ENCODE peak calls at places on chromosomes 3 and 15, in four cellular contexts. H is breast epithelium, G is sigmoid colon, X is esophagus squamous epithelium. A is an unnamed sample.

GRCh38 chr15:53072077-53072476 is 281.9 kb upstream of the ONECUT1 start:
- DNase-seq in H (peak), X (no peak), G (no peak), A (no peak)

GRCh38 chr3:127483005-127483641 is 107.4 kb downstream of the TPRA1 start:
- DNase-seq in H (no peak), G (peak), X (no peak), A (peak)

GRCh38 chr3:55690746-55691540 is 203.8 kb upstream of the WNT5A start:
- DNase-seq in X (no peak), H (no peak), G (no peak), A (no peak)

GRCh38 chr3:53328750-53329149 is 18.6 kb downstream of the DCP1A start:
- DNase-seq in G (no peak), H (no peak), X (no peak), A (no peak)

GRCh38 chr3:106007512-106007911 is 138.7 kb upstream of the CBLB start:
- DNase-seq in H (no peak), G (no peak), X (no peak), A (no peak)

GRCh38 chr3:157362348-157362747 is 74.3 kb upstream of the PTX3 start:
- DNase-seq in G (no peak), H (no peak), X (no peak), A (no peak)

GRCh38 chr3:177358968-177359600 is 161.8 kb upstream of the TBL1XR1 start:
- DNase-seq in G (peak), H (peak), X (peak), A (peak)

GRCh38 chr3:50450135-50450911 is 53.1 kb downstream of the CACNA2D2 start:
- DNase-seq in X (peak), G (peak), H (peak), A (peak)

GRCh38 chr3:115862099-115862498 is 238.8 kb downstream of the GAP43 start:
- DNase-seq in X (no peak), G (no peak), H (no peak), A (no peak)

GRCh38 chr15:68210821-68211655 is 5.9 kb upstream of the CALML4 start:
- DNase-seq in G (peak), H (no peak), X (no peak), A (peak)

GRCh38 chr15:70090436-70091291 is 7.1 kb downstream of the TLE3 start:
- DNase-seq in X (no peak), H (no peak), G (no peak), A (no peak)
- H3K4me3 ChIP-seq in X (no peak), H (no peak), G (no peak), A (no peak)

GRCh38 chr3:190122198-190122771 is 1.6 kb upstream of the P3H2 start:
- DNase-seq in X (no peak), H (peak), G (no peak), A (no peak)

GRCh38 chr3:190117995-190118394 is 2.7 kb downstream of the P3H2 start:
- DNase-seq in H (no peak), G (no peak), X (no peak), A (no peak)

GRCh38 chr3:190119734-190120133 is 963 bp downstream of the P3H2 start:
- DNase-seq in H (no peak), X (no peak), G (no peak), A (no peak)

GRCh38 chr3:190121061-190121765 is 516 bp upstream of the P3H2 start:
- DNase-seq in G (peak), X (no peak), H (no peak), A (no peak)

DNA sequence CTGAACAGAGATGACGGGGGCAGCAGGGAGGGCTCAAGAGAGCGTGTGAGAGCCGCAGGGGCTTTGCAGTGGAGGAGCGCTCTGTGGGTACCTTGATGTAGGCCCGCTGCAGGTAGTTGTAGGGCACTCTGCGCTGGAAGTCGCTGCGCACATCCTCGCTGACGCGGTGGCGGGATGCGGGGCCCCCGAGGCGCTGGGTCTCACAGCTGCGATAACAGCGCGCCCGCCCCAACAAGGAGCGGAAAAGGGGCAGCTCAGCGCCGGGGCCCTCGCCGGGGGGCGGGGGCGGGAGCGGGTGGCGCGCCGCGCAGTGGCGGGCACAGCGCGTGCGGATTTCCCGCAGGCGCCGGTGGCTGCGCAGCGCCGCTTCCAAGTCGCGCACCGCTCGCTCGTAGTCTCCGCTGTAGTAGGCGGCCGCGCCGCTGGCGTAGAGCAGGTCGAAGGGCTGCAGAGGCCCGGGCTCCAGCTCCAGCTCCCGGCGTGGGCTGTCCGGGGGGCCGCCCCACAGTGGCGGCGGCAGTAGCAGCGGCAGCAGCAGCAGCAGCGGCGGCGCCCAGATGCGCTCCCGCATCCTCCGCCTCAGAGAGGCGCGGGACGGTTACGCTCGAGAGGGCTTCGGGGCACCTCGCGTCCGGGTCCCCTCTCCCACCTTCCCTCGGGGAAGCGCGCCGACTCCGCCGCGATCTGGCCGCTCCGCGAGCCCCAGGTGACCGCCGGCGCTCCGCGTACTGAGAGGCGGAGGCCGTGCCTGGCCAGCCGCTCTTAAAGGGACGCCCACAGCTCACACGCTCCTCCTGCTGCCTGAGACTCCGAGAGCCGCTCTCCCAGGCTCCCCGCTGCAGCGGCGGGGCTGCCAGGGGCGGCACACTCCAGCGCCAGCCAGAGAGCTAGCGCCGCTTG is at the start of gene P3H2:
- DNase-seq in H (peak), G (peak), X (no peak), A (peak)
- TF ChIP-seq POLR2A in H (no peak), G (peak), X (peak), A (no peak)

GRCh38 chr3:185071401-185071800 is 81.5 kb downstream of the C3orf70 start:
- DNase-seq in H (no peak), G (no peak), X (no peak), A (no peak)

GRCh38 chr3:185069023-185069422 is 83.8 kb downstream of the C3orf70 start:
- DNase-seq in G (no peak), H (no peak), X (no peak), A (no peak)

GRCh38 chr3:185070491-185071335 is 82.1 kb downstream of the C3orf70 start:
- DNase-seq in H (no peak), G (no peak), X (no peak), A (no peak)

GRCh38 chr3:185067173-185067572 is 85.7 kb downstream of the C3orf70 start:
- DNase-seq in X (no peak), H (no peak), G (no peak), A (no peak)

DNA sequence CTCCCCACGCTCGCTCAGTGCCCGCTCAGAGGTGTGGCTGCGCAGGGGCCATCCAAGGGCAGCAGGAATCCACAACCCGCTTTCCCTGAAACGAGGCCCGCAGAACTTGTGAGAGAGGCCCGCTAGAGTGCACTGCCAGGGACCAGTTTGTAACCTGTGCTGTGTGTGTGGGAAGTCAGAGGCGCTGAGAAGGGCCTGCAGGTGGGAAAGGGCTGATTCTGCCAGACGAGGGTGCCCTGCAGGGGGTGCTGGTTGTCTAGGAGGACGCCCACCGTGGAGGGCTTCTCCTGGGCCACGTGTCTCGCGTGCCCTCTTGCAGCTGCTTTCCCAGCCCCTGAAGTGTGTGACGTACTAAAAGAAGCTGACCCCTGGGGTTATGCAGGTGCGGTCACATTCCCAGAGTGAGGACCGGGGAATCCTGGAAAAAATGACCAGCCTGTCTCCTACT is 83.3 kb downstream of the C3orf70 start:
- DNase-seq in G (no peak), H (no peak), X (no peak), A (no peak)
- TF ChIP-seq CTCF in G (no peak), H (no peak), X (no peak), A (no peak)

DNA sequence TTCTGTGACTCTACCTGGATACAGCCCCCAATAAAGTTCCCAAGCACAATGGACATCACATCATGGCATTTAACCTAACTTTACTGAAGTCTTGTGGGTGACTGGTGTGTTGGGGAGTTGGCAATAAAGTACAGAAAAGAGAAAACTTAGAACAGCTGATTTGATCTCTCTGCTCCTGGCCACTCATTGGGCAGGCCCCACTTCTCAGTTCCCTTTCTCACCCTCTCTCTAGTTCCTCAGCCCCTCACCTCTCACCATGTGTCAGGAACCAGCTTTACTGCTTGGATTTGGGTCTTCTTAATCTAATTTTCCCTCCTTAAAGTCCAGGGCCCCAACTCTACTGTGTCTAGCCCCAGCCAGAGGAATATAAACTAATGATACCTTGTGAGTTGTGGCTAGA is 713 bp upstream of the MUC13 start:
- DNase-seq in G (no peak), X (no peak), H (no peak), A (no peak)
- H3K4me3 ChIP-seq in G (no peak), X (no peak), H (no peak), A (no peak)

DNA sequence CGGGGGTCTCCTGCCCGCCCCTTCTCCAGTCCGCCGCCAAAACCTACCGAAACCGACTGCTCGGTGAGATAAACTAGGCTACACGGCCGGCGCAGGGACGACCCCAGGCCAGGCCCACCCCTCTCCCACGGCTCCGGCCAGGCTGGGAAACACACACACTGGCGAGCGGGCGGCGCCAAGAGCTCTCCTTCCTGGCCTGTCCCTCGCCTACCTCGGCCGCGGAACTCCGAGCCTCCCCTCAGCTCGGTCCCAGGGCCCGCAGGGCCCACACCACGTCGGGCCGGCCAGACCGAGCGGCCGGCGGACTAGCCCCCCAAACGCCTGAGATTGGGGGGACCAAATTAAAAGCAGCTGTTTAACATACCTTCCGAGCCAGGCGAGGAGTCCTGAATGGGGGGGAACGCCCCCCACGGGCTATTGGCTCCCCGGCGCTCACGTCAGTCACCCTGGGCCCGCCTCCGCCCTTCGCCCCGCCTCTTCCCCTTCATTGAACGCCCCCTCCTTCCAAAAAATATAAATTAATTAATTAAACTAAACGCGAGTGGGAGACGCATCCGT is 4.0 kb upstream of the SIN3A start:
- DNase-seq in H (peak), G (peak), X (peak), A (peak)
- TF ChIP-seq POLR2A in H (peak), G (peak), X (peak), A (no peak)

GRCh38 chr3:111688190-111688800 is 93.1 kb upstream of the ZBED2 start:
- DNase-seq in H (no peak), G (no peak), X (no peak), A (no peak)

GRCh38 chr3:111690242-111690641 is 95.1 kb upstream of the ZBED2 start:
- DNase-seq in H (no peak), X (no peak), G (no peak), A (no peak)

GRCh38 chr3:111692593-111693552 is 97.7 kb upstream of the ZBED2 start:
- DNase-seq in X (no peak), G (no peak), H (no peak), A (no peak)

GRCh38 chr3:111694471-111694870 is 99.3 kb upstream of the ZBED2 start:
- DNase-seq in H (no peak), X (no peak), G (no peak), A (no peak)

GRCh38 chr3:111691293-111691909 is 96.3 kb upstream of the ZBED2 start:
- DNase-seq in H (no peak), X (no peak), G (no peak), A (no peak)
- TF ChIP-seq CTCF in H (no peak), X (peak), G (no peak), A (peak)

GRCh38 chr15:100966997-100967396 is 47.8 kb downstream of the LRRK1 start:
- DNase-seq in G (no peak), X (no peak), H (no peak), A (no peak)

GRCh38 chr15:100975043-100975442 is 55.9 kb downstream of the LRRK1 start:
- DNase-seq in X (no peak), G (no peak), H (no peak), A (no peak)

GRCh38 chr15:100968043-100968966 is 49.1 kb downstream of the LRRK1 start:
- DNase-seq in H (no peak), X (no peak), G (no peak), A (no peak)

GRCh38 chr15:100973351-100974034 is 54.3 kb downstream of the LRRK1 start:
- DNase-seq in X (no peak), G (no peak), H (no peak), A (no peak)

DNA sequence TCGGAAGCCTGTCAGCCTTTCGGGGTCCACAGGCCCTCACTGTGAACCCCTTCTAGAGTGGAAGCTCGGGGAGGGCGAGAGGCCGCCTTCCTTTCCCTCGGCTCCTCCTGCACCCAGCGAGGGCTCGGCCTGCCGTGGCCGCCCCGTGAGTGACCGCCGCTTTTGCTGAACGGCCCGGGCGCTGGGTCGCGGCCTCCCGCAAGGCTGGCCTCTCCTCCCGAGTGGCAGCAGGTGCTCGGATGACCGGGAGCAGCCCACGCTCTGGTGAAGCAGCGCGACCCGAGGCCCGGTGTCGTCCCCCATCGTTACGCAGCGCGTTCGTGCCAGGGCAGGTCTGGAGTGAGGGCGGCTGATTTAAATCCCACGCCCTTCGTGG is 53.8 kb downstream of the LRRK1 start:
- DNase-seq in X (no peak), H (no peak), G (no peak), A (no peak)
- H3K4me3 ChIP-seq in X (peak), H (peak), G (peak), A (peak)